ENCODE peak calls at places on chromosomes 7 and 10, in nine cellular contexts. L, I, R, V, P, X, D, E and O are unnamed samples.

GRCh38 chr7:66748791-66749190 is 8.3 kb downstream of the RABGEF1 start:
- DNase-seq in D (peak), X (no peak), P (no peak), L (no peak), E (no peak), V (peak), R (peak), I (no peak), O (no peak)

GRCh38 chr7:98641646-98642489 is 24.8 kb downstream of the NPTX2 start:
- DNase-seq in R (no peak), P (no peak), L (peak), E (no peak), D (no peak), X (no peak), I (no peak), V (no peak), O (peak)

GRCh38 chr7:94400022-94400421 is 5.3 kb downstream of the COL1A2 start:
- DNase-seq in I (no peak), E (no peak), P (no peak), R (no peak), L (no peak), X (no peak), D (no peak), V (no peak), O (peak)

GRCh38 chr7:22248111-22248809 is 108.7 kb downstream of the RAPGEF5 start:
- DNase-seq in L (no peak), E (no peak), I (no peak), D (no peak), R (no peak), X (no peak), V (no peak), P (no peak), O (no peak)

GRCh38 chr10:17144757-17145156 is 15.1 kb upstream of the CUBN start:
- DNase-seq in E (no peak), X (no peak), L (no peak), D (no peak), I (no peak), R (no peak), V (no peak), P (no peak), O (no peak)

GRCh38 chr7:100728196-100728595 is 5.2 kb upstream of the ZAN start:
- DNase-seq in X (no peak), V (no peak), R (no peak), D (no peak), E (no peak), P (no peak), I (no peak), L (no peak), O (no peak)

GRCh38 chr7:74306737-74307469 is 17.7 kb downstream of the CLIP2 start:
- DNase-seq in E (no peak), I (no peak), V (peak), D (no peak), P (peak), X (no peak), L (peak), R (no peak), O (peak)

GRCh38 chr10:90652519-90652918 is 205.3 kb downstream of the HTR7 start:
- DNase-seq in D (no peak), I (peak), X (no peak), L (no peak), V (no peak), P (peak), R (peak), E (no peak), O (peak)

GRCh38 chr7:37428681-37429434 is 19.8 kb downstream of the ELMO1 start:
- DNase-seq in P (no peak), D (no peak), V (no peak), X (no peak), I (no peak), L (no peak), E (no peak), R (no peak), O (no peak)

GRCh38 chr7:11478873-11479272 is 353.1 kb downstream of the THSD7A start:
- DNase-seq in D (no peak), V (no peak), E (no peak), X (no peak), R (no peak), P (no peak), I (no peak), L (no peak), O (no peak)

GRCh38 chr7:42734568-42734967 is 177.3 kb downstream of the C7orf25 start:
- DNase-seq in L (no peak), V (no peak), I (no peak), R (no peak), X (no peak), D (no peak), P (peak), E (no peak), O (peak)

GRCh38 chr7:112103246-112103645 is 103.0 kb downstream of the DOCK4 start:
- DNase-seq in R (no peak), L (no peak), I (no peak), E (no peak), V (no peak), P (peak), X (no peak), D (no peak), O (peak)

GRCh38 chr10:5323446-5323845 is 41.3 kb upstream of the UCN3 start:
- DNase-seq in P (no peak), I (no peak), R (no peak), X (no peak), L (no peak), D (no peak), V (no peak), E (no peak), O (no peak)

GRCh38 chr10:59271160-59271559 is 91.2 kb downstream of the FAM13C start:
- DNase-seq in E (no peak), P (no peak), D (no peak), X (no peak), L (no peak), R (no peak), I (no peak), V (no peak), O (no peak)

GRCh38 chr10:70513848-70514309 is 35.3 kb downstream of the PALD1 start:
- DNase-seq in L (no peak), E (no peak), I (no peak), V (no peak), R (no peak), X (no peak), D (no peak), P (no peak), O (no peak)

GRCh38 chr10:80493482-80494021 is 39.4 kb downstream of the TSPAN14 start:
- DNase-seq in E (no peak), P (peak), X (no peak), V (peak), I (no peak), R (no peak), D (no peak), L (no peak), O (peak)
- H3K4me3 ChIP-seq in E (no peak), P (no peak), X (no peak), V (no peak), I (no peak), R (no peak), D (no peak), L (no peak), O (no peak)

GRCh38 chr10:61973923-61974322 is 72.4 kb downstream of the ARID5B start:
- DNase-seq in E (no peak), L (no peak), X (no peak), I (no peak), V (no peak), P (no peak), R (peak), D (no peak), O (peak)
- H3K4me3 ChIP-seq in E (no peak), L (no peak), X (no peak), I (no peak), V (no peak), P (no peak), R (no peak), D (no peak), O (no peak)

GRCh38 chr7:102818176-102818575 is 69.4 kb downstream of the FAM185A start:
- DNase-seq in R (no peak), E (no peak), L (no peak), I (no peak), X (no peak), V (no peak), D (no peak), P (no peak), O (no peak)

GRCh38 chr7:102819151-102819550 is 70.4 kb downstream of the FAM185A start:
- DNase-seq in I (no peak), V (no peak), X (no peak), E (no peak), R (no peak), L (no peak), P (no peak), D (no peak), O (peak)

GRCh38 chr7:102823715-102824114 is 74.9 kb downstream of the FAM185A start:
- DNase-seq in L (no peak), R (no peak), E (no peak), P (peak), X (no peak), I (no peak), V (no peak), D (no peak), O (no peak)

DNA sequence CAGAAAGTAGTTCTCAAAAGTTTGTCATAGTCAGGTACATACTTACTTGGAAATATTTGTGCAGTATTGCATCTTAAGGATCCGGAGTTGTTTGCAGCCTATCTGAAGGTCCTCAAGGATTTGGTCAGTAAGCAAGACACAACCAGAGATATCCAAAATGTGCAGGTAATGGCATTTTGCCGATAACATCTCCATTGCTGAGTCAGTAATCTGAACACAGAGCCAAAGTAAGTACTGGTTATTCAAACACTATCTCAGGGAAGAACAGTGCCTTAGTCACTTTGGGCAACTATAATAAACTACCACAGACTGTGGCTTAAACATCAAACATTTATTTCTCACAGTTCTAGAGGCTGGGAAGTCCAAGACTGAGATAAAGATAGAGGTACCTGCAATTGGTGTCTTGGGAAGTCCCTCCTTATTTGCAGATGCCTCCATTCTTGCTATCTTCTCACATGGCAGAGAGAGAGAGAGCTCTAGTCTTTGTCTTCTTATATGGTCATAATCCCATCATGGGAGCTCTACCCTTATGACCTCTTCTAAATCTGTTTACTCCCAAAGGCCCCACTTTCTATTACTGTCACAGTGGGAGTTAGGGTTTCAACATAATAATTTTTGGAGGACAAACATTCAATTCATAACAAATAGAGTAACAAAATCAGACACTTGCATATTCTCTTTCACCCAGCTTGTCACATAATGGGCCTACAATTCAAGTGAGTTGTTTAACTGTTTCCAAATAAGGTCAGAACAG is 73.4 kb downstream of the FAM185A start:
- DNase-seq in L (no peak), R (no peak), X (no peak), V (no peak), P (no peak), D (no peak), E (no peak), I (no peak), O (no peak)
- H3K4me3 ChIP-seq in L (no peak), R (no peak), X (no peak), V (no peak), P (no peak), D (no peak), E (no peak), I (no peak), O (no peak)

DNA sequence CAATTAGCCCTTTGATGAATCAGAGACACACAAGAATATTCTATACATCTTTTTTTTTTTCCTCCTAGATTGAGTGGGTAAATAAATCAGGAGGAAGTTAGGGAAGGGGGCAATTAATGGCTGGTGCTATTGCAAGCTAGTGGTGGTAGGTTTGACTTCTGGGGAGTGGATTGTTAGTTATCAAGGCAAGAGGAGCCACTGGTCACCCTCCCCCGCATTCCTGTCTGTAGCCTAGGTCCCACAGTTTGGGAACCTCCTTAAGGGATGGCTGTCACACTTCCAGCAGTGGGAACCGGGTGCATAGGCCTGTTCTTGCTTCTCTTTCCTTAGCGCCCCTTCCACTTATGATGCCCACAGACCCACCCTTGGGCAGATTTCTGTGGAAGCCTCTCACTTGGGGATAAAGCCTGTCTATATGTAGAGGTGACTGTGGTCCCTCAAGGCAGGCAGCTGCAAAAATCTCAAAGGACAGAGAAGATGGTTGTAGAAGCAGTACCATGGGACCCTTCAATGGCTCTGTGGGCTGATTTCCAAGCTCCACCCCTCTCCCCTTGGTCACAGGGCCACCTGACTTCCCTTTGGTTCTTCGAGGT is 2.3 kb upstream of the ADCK2 start:
- DNase-seq in L (peak), I (no peak), E (no peak), X (no peak), R (no peak), D (no peak), V (no peak), P (no peak), O (no peak)
- H3K4me3 ChIP-seq in L (no peak), I (no peak), E (no peak), X (no peak), R (no peak), D (no peak), V (no peak), P (no peak), O (no peak)

GRCh38 chr10:79148452-79149344 is 79.9 kb downstream of the ZMIZ1 start:
- DNase-seq in E (no peak), X (no peak), P (no peak), V (peak), L (no peak), R (no peak), I (peak), D (no peak), O (peak)
- H3K4me3 ChIP-seq in E (no peak), X (no peak), P (no peak), V (no peak), L (no peak), R (no peak), I (no peak), D (no peak), O (no peak)

GRCh38 chr10:78844956-78845355 is 223.8 kb upstream of the ZMIZ1 start:
- DNase-seq in I (no peak), V (no peak), L (no peak), R (no peak), X (no peak), D (no peak), P (no peak), E (no peak), O (no peak)
- H3K4me3 ChIP-seq in I (no peak), V (no peak), L (no peak), R (no peak), X (no peak), D (no peak), P (no peak), E (no peak), O (no peak)